ENCODE peak calls at places on chromosomes 16 and 17, in nine cellular contexts. G, T, P, A, V, I, S, X and Z are unnamed samples.

GRCh38 chr17:82120148-82120547 is 22.1 kb upstream of the FASN start:
- DNase-seq in G (no peak), T (no peak), P (no peak), A (no peak), V (no peak), I (no peak), S (no peak), X (no peak), Z (no peak)

GRCh38 chr16:1674751-1675664 is 3.1 kb upstream of the JPT2 start:
- DNase-seq in G (no peak), T (peak), P (no peak), A (no peak), V (no peak), I (no peak), S (no peak), X (no peak), Z (no peak)

GRCh38 chr17:39754161-39754957 is 16.6 kb downstream of the GRB7 start:
- DNase-seq in G (peak), T (peak), P (peak), A (peak), V (peak), I (peak), S (peak), X (peak), Z (peak)

GRCh38 chr17:42684929-42685556 is 2.7 kb downstream of the CNTNAP1 start:
- DNase-seq in G (no peak), T (no peak), P (no peak), A (no peak), V (no peak), I (no peak), S (no peak), X (no peak), Z (no peak)

GRCh38 chr16:78134944-78135619 is 35.6 kb downstream of the WWOX start:
- DNase-seq in G (no peak), T (no peak), P (no peak), A (no peak), V (no peak), I (no peak), S (no peak), X (no peak), Z (no peak)

GRCh38 chr17:34527121-34527907 is 52.1 kb upstream of the TMEM132E start:
- DNase-seq in G (no peak), T (no peak), P (no peak), A (no peak), V (no peak), I (no peak), S (no peak), X (no peak), Z (no peak)

GRCh38 chr17:72465191-72466024 is 344.6 kb downstream of the SOX9 start:
- DNase-seq in G (no peak), T (peak), P (no peak), A (peak), V (peak), I (peak), S (peak), X (no peak), Z (no peak)

GRCh38 chr16:50519602-50520001 is 28.6 kb upstream of the NKD1 start:
- DNase-seq in G (no peak), T (no peak), P (no peak), A (peak), V (no peak), I (no peak), S (no peak), X (no peak), Z (no peak)

GRCh38 chr16:20079106-20079505 is 5.4 kb upstream of the GPR139 start:
- DNase-seq in G (no peak), T (no peak), P (no peak), A (no peak), V (no peak), I (no peak), S (no peak), X (no peak), Z (no peak)

GRCh38 chr17:39197380-39198185 is at the start of gene CACNB1:
- DNase-seq in G (peak), T (peak), P (peak), A (no peak), V (peak), I (no peak), S (no peak), X (peak), Z (peak)

GRCh38 chr16:66954097-66954659 is 6.9 kb upstream of the CES3 start:
- DNase-seq in G (peak), T (no peak), P (no peak), A (peak), V (peak), I (no peak), S (peak), X (peak), Z (peak)

GRCh38 chr16:49608095-49608494 is 234.5 kb downstream of the C16orf78 start:
- DNase-seq in G (no peak), T (no peak), P (no peak), A (no peak), V (no peak), I (no peak), S (no peak), X (no peak), Z (no peak)

GRCh38 chr17:15464211-15464610 is 3.2 kb downstream of the CDRT4 start:
- DNase-seq in G (no peak), T (no peak), P (no peak), A (no peak), V (no peak), I (no peak), S (no peak), X (no peak), Z (no peak)

GRCh38 chr17:47875011-47875471 is 21.0 kb upstream of the SP2 start:
- DNase-seq in G (no peak), T (no peak), P (no peak), A (no peak), V (no peak), I (no peak), S (no peak), X (no peak), Z (no peak)

GRCh38 chr17:15946611-15947120 is 1.7 kb downstream of the ADORA2B start:
- DNase-seq in G (peak), T (peak), P (no peak), A (no peak), V (no peak), I (no peak), S (no peak), X (no peak), Z (no peak)

GRCh38 chr16:8686031-8686621 is 11.7 kb downstream of the ABAT start:
- DNase-seq in G (no peak), T (peak), P (no peak), A (peak), V (peak), I (no peak), S (no peak), X (no peak), Z (peak)

GRCh38 chr17:13581925-13582324 is 19.8 kb downstream of the HS3ST3A1 start:
- DNase-seq in G (no peak), T (no peak), P (no peak), A (no peak), V (no peak), I (no peak), S (no peak), X (no peak), Z (no peak)

GRCh38 chr16:86556576-86556975 is 1.5 kb upstream of the MTHFSD start:
- DNase-seq in G (peak), T (no peak), P (no peak), A (no peak), V (no peak), I (no peak), S (no peak), X (no peak), Z (no peak)

GRCh38 chr17:31695456-31696090 is 163.5 kb downstream of the COPRS start:
- DNase-seq in G (no peak), T (no peak), P (no peak), A (no peak), V (no peak), I (no peak), S (no peak), X (no peak), Z (no peak)

GRCh38 chr16:79542196-79542859 is 58.2 kb downstream of the MAF start:
- DNase-seq in G (peak), T (no peak), P (no peak), A (no peak), V (no peak), I (no peak), S (no peak), X (no peak), Z (no peak)

GRCh38 chr17:2701161-2701995 is 10.2 kb downstream of the CLUH start:
- DNase-seq in G (peak), T (peak), P (peak), A (no peak), V (no peak), I (no peak), S (no peak), X (no peak), Z (no peak)

GRCh38 chr17:4946312-4946976 is 1.9 kb downstream of the PFN1 start:
- DNase-seq in G (no peak), T (no peak), P (no peak), A (no peak), V (no peak), I (no peak), S (no peak), X (no peak), Z (no peak)

GRCh38 chr17:4948166-4948996 is at the start of gene PFN1:
- DNase-seq in G (peak), T (peak), P (peak), A (peak), V (peak), I (no peak), S (peak), X (peak), Z (peak)

GRCh38 chr17:4947010-4947410 is 1.3 kb downstream of the PFN1 start:
- DNase-seq in G (peak), T (no peak), P (no peak), A (no peak), V (no peak), I (no peak), S (no peak), X (no peak), Z (no peak)

GRCh38 chr17:4948997-4949320 is 629 bp upstream of the PFN1 start:
- DNase-seq in G (peak), T (peak), P (peak), A (peak), V (peak), I (no peak), S (no peak), X (peak), Z (peak)

GRCh38 chr17:4947411-4948165 is 742 bp downstream of the PFN1 start:
- DNase-seq in G (peak), T (peak), P (no peak), A (peak), V (peak), I (no peak), S (no peak), X (peak), Z (peak)
- TF ChIP-seq POLR2AphosphoS5 in G (peak), T (no peak), P (no peak), A (no peak), V (peak), I (peak), S (peak), X (no peak), Z (peak)

GRCh38 chr17:21196126-21196525 is 17.8 kb downstream of the TMEM11 start:
- DNase-seq in G (no peak), T (no peak), P (no peak), A (no peak), V (no peak), I (no peak), S (no peak), X (no peak), Z (peak)

GRCh38 chr17:21193031-21193430 is 20.9 kb downstream of the TMEM11 start:
- DNase-seq in G (no peak), T (no peak), P (no peak), A (no peak), V (no peak), I (no peak), S (no peak), X (no peak), Z (no peak)

GRCh38 chr17:21191698-21192097 is 22.3 kb downstream of the TMEM11 start:
- DNase-seq in G (no peak), T (no peak), P (no peak), A (no peak), V (no peak), I (no peak), S (no peak), X (no peak), Z (no peak)

GRCh38 chr17:21194688-21195087 is 19.3 kb downstream of the TMEM11 start:
- DNase-seq in G (peak), T (no peak), P (no peak), A (no peak), V (no peak), I (no peak), S (no peak), X (no peak), Z (peak)

DNA sequence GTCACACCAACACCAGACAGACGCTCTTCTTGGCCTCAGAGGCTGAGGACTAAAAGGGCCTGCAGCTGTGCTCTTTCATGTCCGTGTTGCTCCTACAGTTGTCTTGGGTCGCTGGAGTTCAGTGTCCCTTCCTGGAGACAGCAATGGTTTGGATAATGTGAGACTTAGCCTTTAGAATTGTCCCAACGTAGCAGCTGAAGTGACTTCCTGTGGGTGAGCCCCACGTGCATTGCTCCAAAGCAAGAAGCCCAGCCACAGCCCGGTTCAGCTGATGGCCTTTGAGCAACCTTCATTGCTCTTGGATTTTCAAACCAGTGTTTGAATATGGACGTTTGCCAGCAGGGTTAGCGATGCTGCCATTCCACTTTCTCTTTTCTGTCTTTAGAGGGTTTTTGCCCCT is 19.8 kb downstream of the TMEM11 start:
- DNase-seq in G (no peak), T (no peak), P (no peak), A (no peak), V (no peak), I (no peak), S (no peak), X (no peak), Z (no peak)
- H3K27ac ChIP-seq in G (peak), T (peak), P (peak), A (peak), V (no peak), I (no peak), S (no peak), X (peak), Z (no peak)

GRCh38 chr16:85356157-85356556 is 243.9 kb upstream of the CIBAR2 start:
- DNase-seq in G (no peak), T (no peak), P (no peak), A (no peak), V (no peak), I (no peak), S (no peak), X (no peak), Z (no peak)

GRCh38 chr16:85353839-85354622 is 241.8 kb upstream of the CIBAR2 start:
- DNase-seq in G (no peak), T (no peak), P (no peak), A (peak), V (peak), I (no peak), S (no peak), X (no peak), Z (peak)

GRCh38 chr16:85355515-85355837 is 243.2 kb upstream of the CIBAR2 start:
- DNase-seq in G (no peak), T (no peak), P (no peak), A (no peak), V (no peak), I (no peak), S (no peak), X (no peak), Z (no peak)

GRCh38 chr16:85353013-85353412 is 240.7 kb upstream of the CIBAR2 start:
- DNase-seq in G (no peak), T (no peak), P (no peak), A (no peak), V (no peak), I (no peak), S (no peak), X (no peak), Z (no peak)

DNA sequence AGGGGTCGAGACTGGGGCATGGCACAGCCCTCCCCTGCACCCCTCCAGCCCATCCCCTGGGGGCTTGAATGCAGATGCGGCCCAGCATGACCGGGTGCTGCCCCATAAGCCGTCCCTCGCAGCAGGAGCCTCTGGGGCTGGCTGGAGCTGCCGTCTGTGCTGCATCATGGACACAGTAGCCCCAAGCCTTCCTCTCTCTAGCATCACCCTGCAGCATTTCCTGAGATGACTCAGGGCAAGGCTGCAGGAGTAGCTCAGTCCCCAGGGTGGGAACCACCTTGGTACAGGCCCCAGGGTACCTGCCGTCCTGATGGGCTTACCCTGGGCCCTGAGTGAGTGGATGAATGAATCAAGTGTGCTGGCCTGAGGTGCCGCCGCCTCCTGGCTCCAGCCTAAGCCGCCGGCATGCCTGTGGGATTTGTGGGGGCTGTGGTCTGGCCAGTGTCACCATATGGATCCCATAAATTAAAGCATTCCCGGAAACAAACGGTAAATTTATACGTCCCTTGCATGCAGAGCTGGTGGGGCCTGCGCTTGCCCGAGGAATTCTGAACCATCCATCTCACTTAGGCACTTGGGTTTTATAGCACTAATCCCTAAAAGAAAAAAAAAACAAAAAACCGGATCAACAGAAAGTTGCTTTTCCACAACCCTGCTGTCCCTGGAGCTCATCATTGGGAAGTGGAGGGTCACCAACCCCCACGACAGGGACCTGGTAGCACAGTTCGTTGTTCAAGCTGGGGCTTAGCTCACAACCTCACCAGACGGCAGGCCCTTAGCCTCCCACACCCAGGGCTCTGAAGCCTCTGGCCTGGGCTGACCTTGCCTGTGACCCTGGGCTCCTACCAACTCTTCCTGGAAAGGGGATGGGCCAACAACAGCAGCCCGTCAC is 242.6 kb upstream of the CIBAR2 start:
- DNase-seq in G (no peak), T (no peak), P (no peak), A (no peak), V (no peak), I (no peak), S (no peak), X (no peak), Z (no peak)
- TF ChIP-seq POLR2AphosphoS5 in G (no peak), T (peak), P (no peak), A (no peak), V (no peak), I (no peak), S (no peak), X (no peak), Z (no peak)

GRCh38 chr16:24731722-24732419 is 2.4 kb downstream of the TNRC6A start:
- DNase-seq in G (no peak), T (no peak), P (no peak), A (no peak), V (peak), I (no peak), S (no peak), X (no peak), Z (no peak)
- H3K27ac ChIP-seq in G (peak), T (peak), P (no peak), A (peak), V (peak), I (peak), S (no peak), X (peak), Z (peak)